ENCODE peak calls at places on chromosomes 12 and 14, in seven cellular contexts. G is pancreas, N is progenitor cell of endocrine pancreas, D is tibial artery, A is GM13977, X is LNCaP clone FGC, Q is nephron progenitor cell. B is an unnamed sample.

GRCh38 chr14:92794547-92794941 is 439 bp downstream of the GOLGA5 start:
- DNase-seq in G (no peak), N (no peak), X (no peak), A (no peak), D (no peak), Q (peak; percentile 41), B (peak; percentile 16)

GRCh38 chr14:52068741-52069616 is at the start of gene NID2:
- DNase-seq in X (no peak), N (peak; percentile 50), D (peak; percentile 87), A (peak; percentile 76), Q (peak; percentile 91), G (peak; percentile 70), B (peak; percentile 84)

GRCh38 chr12:30417697-30418231 is 277.9 kb downstream of the IPO8 start:
- DNase-seq in N (no peak), G (no peak), A (no peak), D (peak; percentile 38), Q (no peak), X (no peak), B (no peak)

GRCh38 chr14:29749327-29749726 is 178.3 kb downstream of the PRKD1 start:
- DNase-seq in X (peak; percentile 97), G (no peak), A (no peak), Q (no peak), N (no peak), D (no peak), B (no peak)

GRCh38 chr12:113684053-113684907 is 212.6 kb upstream of the LHX5 start:
- DNase-seq in A (no peak), Q (peak; percentile 24), D (no peak), G (no peak), X (no peak), N (no peak), B (no peak)

GRCh38 chr14:22131749-22132476 is 457.1 kb downstream of the DAD1 start:
- DNase-seq in Q (peak; percentile 38), N (no peak), G (no peak), D (no peak), X (no peak), A (no peak), B (peak; percentile 22)

GRCh38 chr12:56634837-56635538 is 4.9 kb upstream of the BAZ2A start:
- DNase-seq in G (peak; percentile 86), D (peak; percentile 67), Q (peak; percentile 72), X (peak; percentile 77), N (peak; percentile 44), A (peak; percentile 85), B (peak; percentile 53)

GRCh38 chr14:60092516-60092915 is 793 bp downstream of the PCNX4 start:
- DNase-seq in A (peak; percentile 33), D (no peak), N (no peak), G (no peak), X (no peak), Q (peak; percentile 10), B (peak; percentile 13)

GRCh38 chr12:131827961-131828534 is at the start of gene MMP17:
- DNase-seq in Q (peak; percentile 84), X (no peak), A (peak; percentile 82), D (no peak), N (no peak), G (no peak), B (peak; percentile 64)

GRCh38 chr14:106277503-106277902 is 751.1 kb downstream of the TMEM121 start:
- DNase-seq in Q (no peak), G (no peak), N (no peak), X (no peak), D (no peak), A (peak; percentile 37), B (no peak)

GRCh38 chr14:68011629-68012028 is 192.1 kb downstream of the RAD51B start:
- DNase-seq in G (no peak), X (peak; percentile 23), A (no peak), Q (no peak), N (no peak), D (no peak), B (no peak)

GRCh38 chr12:16473610-16474326 is 126.3 kb downstream of the MGST1 start:
- DNase-seq in X (peak; percentile 82), Q (no peak), G (no peak), A (no peak), N (no peak), D (no peak), B (no peak)

GRCh38 chr14:91366749-91367148 is 50.9 kb downstream of the CCDC88C start:
- DNase-seq in G (no peak), N (no peak), D (no peak), Q (no peak), A (no peak), X (no peak), B (no peak)

GRCh38 chr14:70018713-70019201 is 139.5 kb downstream of the SMOC1 start:
- DNase-seq in X (no peak), G (no peak), D (peak; percentile 30), Q (no peak), A (no peak), N (no peak), B (no peak)

GRCh38 chr12:10147714-10148403 is 17.9 kb upstream of the CLEC7A start:
- DNase-seq in Q (no peak), N (no peak), A (no peak), X (no peak), D (no peak), G (no peak), B (no peak)

GRCh38 chr12:2282321-2282720 is 229.5 kb downstream of the CACNA1C start:
- DNase-seq in G (no peak), A (no peak), Q (no peak), N (no peak), D (no peak), X (no peak), B (no peak)

GRCh38 chr12:47754126-47754525 is 4.6 kb downstream of the RAPGEF3 start:
- DNase-seq in Q (no peak), X (no peak), A (no peak), G (no peak), N (no peak), D (no peak), B (no peak)

GRCh38 chr14:96059519-96060135 is 20.5 kb downstream of the C14orf132 start:
- DNase-seq in A (no peak), Q (no peak), X (no peak), D (peak; percentile 3), G (no peak), N (no peak), B (no peak)

GRCh38 chr12:20220339-20220738 is 148.0 kb upstream of the PDE3A start:
- DNase-seq in D (no peak), Q (no peak), X (peak; percentile 34), A (peak; percentile 18), N (no peak), G (no peak), B (no peak)

GRCh38 chr14:55354500-55354899 is 57.1 kb downstream of the ATG14 start:
- DNase-seq in X (no peak), Q (peak; percentile 31), G (no peak), A (peak; percentile 63), N (peak; percentile 15), D (no peak), B (peak; percentile 42)

GRCh38 chr12:30823140-30823669 is 68.5 kb upstream of the CAPRIN2 start:
- DNase-seq in G (no peak), N (peak; percentile 73), D (no peak), X (no peak), A (peak; percentile 45), Q (peak; percentile 68), B (peak; percentile 64)

GRCh38 chr12:127191124-127191523 is 1075.8 kb upstream of the TMEM132C start:
- DNase-seq in N (no peak), Q (no peak), D (no peak), A (no peak), X (no peak), G (no peak), B (no peak)

GRCh38 chr12:3453947-3454675 is 36.9 kb upstream of the PRMT8 start:
- DNase-seq in Q (no peak), N (no peak), A (no peak), D (no peak), G (no peak), X (no peak), B (no peak)

DNA sequence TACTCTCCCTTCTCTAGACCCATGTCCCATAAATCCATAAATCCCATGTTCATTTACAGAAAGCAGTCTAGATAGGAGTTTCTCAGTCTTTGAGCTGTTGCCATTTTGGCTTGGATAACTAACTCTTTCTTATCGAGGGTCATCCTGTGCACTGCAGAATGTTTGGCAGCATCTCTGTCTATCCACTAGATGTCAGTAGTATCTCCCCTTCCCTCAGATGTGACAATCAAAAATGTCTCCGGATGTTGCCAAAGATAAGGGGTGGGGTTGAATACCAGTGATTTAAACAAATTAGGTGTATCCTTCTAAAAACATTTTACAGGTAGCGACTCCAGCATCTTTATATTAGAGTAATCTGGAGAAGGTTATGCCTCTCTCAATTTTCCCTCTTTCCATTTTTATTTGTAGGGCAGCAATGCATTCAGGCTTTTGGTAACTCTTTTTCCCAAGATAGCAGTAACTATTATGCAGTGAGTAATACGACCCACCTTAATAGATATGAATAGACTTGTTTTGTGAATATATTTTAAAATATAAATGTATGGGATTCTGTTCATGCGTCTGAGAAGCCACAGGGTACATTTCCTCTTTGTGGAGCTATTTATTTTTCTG is 100.7 kb downstream of the LRRK2 start:
- DNase-seq in X (peak; percentile 30), N (no peak), G (no peak), Q (no peak), D (no peak), A (peak; percentile 35), B (peak; percentile 15)
- TF ChIP-seq CTCF in X (peak; percentile 82), N (peak; percentile 48), G (no peak), Q (peak; percentile 49), D (no peak), A (peak; percentile 74), B (peak; percentile 39)

DNA sequence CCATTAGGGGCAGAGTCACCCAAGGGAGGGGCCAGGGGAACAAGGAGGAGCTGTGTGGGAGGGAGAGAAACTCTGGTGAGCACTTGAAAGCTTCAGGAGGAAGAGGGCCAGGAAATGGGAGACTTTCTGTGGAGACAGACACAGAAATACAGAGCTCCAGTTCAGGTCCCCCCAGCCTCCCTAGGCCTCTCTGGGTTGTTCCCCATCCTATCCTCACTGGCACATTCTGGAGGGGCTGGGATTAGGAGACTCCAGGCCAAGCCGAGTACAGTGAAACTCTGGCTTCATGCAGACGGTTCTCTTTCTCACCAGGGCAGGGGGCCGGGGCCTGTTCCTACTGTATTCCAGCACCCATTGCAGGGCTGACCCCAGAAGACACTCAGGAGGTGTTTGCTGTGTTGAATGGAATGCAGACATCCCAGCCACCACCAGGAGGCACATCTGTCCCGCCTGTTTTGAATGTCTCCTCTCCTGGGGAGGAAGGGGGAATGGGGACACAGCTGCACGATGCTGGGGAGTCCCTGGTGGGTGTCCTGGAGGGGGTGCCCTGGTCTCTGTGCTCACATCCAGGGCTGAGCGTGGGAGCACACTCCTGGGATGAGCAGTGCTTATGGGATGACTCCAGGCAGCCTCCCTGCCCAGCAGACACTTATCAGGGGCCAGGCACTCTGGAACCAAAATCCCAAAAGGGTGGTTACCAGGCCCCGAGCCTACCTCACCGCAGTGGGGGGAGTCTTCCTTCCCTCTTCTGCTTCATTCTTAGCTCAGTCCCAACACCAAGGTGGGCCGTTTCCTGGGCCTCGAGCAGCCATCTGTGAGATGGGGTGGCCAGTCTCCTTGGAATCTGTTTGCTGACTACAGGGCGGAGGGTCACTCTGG is 5.5 kb upstream of the KRT84 start:
- DNase-seq in D (no peak), Q (peak; percentile 37), N (no peak), A (no peak), G (no peak), X (no peak), B (peak; percentile 47)
- TF ChIP-seq CTCF in D (peak; percentile 32), Q (peak; percentile 51), N (peak; percentile 61), A (peak; percentile 40), G (no peak), X (peak; percentile 67), B (peak; percentile 79)

GRCh38 chr14:61153436-61153835 is 127.7 kb downstream of the TMEM30B start:
- DNase-seq in G (no peak), X (no peak), A (no peak), Q (peak; percentile 26), D (no peak), N (no peak), B (no peak)
- TF ChIP-seq CTCF in G (no peak), X (no peak), A (no peak), Q (no peak), D (no peak), N (no peak), B (no peak)

GRCh38 chr12:86838709-86839108 is 582.5 kb upstream of the MGAT4C start:
- DNase-seq in A (no peak), D (peak; percentile 20), N (no peak), X (no peak), Q (no peak), G (no peak), B (no peak)
- TF ChIP-seq CTCF in A (no peak), D (no peak), N (no peak), X (no peak), Q (no peak), G (no peak), B (no peak)